ENCODE peak calls at places on chromosomes 13 and 19, in nine cellular contexts. A, L, N, K, H, S, G, Z and U are unnamed samples.

GRCh38 chr13:112784811-112785418 is 95.1 kb downstream of the ATP11A start:
- DNase-seq in A (no peak), Z (no peak), N (no peak), K (no peak), S (no peak), L (no peak), H (no peak), G (peak), U (no peak)

GRCh38 chr13:44331446-44331845 is 42.2 kb upstream of the SERP2 start:
- DNase-seq in H (no peak), K (no peak), G (no peak), L (no peak), A (no peak), N (no peak), Z (no peak), S (no peak), U (no peak)

GRCh38 chr19:998064-998463 is 2.2 kb upstream of the GRIN3B start:
- DNase-seq in L (no peak), N (no peak), A (no peak), Z (no peak), H (no peak), G (no peak), K (no peak), S (no peak), U (no peak)

GRCh38 chr13:102401755-102402154 is at the start of gene FGF14:
- DNase-seq in G (no peak), Z (no peak), K (no peak), S (no peak), A (no peak), L (no peak), H (no peak), N (no peak), U (no peak)

GRCh38 chr19:54556194-54556593 is 17.4 kb upstream of the LILRA2 start:
- DNase-seq in G (no peak), H (no peak), Z (no peak), S (no peak), N (no peak), K (no peak), L (no peak), A (no peak), U (no peak)

GRCh38 chr13:43783820-43784219 is 3.0 kb downstream of the ENOX1 start:
- DNase-seq in L (no peak), K (no peak), A (peak), S (no peak), Z (no peak), G (no peak), N (peak), H (no peak), U (no peak)

GRCh38 chr19:1953037-1953436 is 12.1 kb downstream of the CSNK1G2 start:
- DNase-seq in K (no peak), H (no peak), S (no peak), Z (no peak), L (no peak), N (no peak), G (no peak), A (no peak), U (no peak)

GRCh38 chr19:12198136-12198535 is 35.2 kb downstream of the ZNF136 start:
- DNase-seq in H (no peak), K (no peak), A (no peak), Z (no peak), L (no peak), S (no peak), G (no peak), N (no peak), U (no peak)

GRCh38 chr13:71871844-71872243 is 4.8 kb upstream of the DACH1 start:
- DNase-seq in G (no peak), N (no peak), S (no peak), Z (no peak), A (no peak), K (no peak), H (no peak), L (no peak), U (no peak)